ENCODE peak calls at places on chromosomes 6 and 20, in seven cellular contexts. Z is Panc1, N is brain microvascular endothelial cell, X is thoracic aorta, B is bronchial epithelial cell, A is tibial artery, F is heart left ventricle. D is an unnamed sample.

GRCh38 chr6:6883011-6883410 is 224.8 kb upstream of the RREB1 start:
- DNase-seq in Z (no peak), N (no peak), X (no peak), B (peak; percentile 73), A (no peak), F (no peak), D (peak; percentile 83)

GRCh38 chr6:75326557-75327258 is 42.1 kb upstream of the TMEM30A start:
- DNase-seq in Z (no peak), N (no peak), X (no peak), B (peak; percentile 84), A (no peak), F (no peak), D (peak; percentile 77)

GRCh38 chr20:32327087-32327681 is 30.9 kb upstream of the ASXL1 start:
- DNase-seq in Z (no peak), N (peak; percentile 79), X (no peak), B (no peak), A (no peak), F (no peak), D (no peak)

GRCh38 chr20:32354592-32355416 is 3.3 kb upstream of the ASXL1 start:
- DNase-seq in Z (peak; percentile 89), N (peak; percentile 74), X (no peak), B (peak; percentile 65), A (no peak), F (no peak), D (peak; percentile 78)

GRCh38 chr6:110710115-110710514 is 105.2 kb downstream of the CDK19 start:
- DNase-seq in Z (no peak), N (no peak), X (no peak), B (no peak), A (no peak), F (no peak), D (no peak)

GRCh38 chr6:106886922-106887797 is 87.4 kb downstream of the CD24 start:
- DNase-seq in Z (no peak), N (no peak), X (no peak), B (peak; percentile 59), A (no peak), F (no peak), D (peak; percentile 39)

GRCh38 chr6:158026054-158026900 is 44.6 kb downstream of the SYNJ2 start:
- DNase-seq in Z (no peak), N (peak; percentile 96), X (peak; percentile 89), B (peak; percentile 90), A (peak; percentile 95), F (peak; percentile 91), D (peak; percentile 92)

GRCh38 chr6:28710466-28711191 is 184.9 kb downstream of the GPX5 start:
- DNase-seq in Z (peak; percentile 91), N (peak; percentile 88), X (no peak), B (peak; percentile 39), A (no peak), F (no peak), D (peak; percentile 79)

GRCh38 chr20:16555754-16556153 is 17.5 kb downstream of the KIF16B start:
- DNase-seq in Z (no peak), N (no peak), X (no peak), B (peak; percentile 69), A (no peak), F (no peak), D (peak; percentile 16)

GRCh38 chr6:138526822-138527235 is 27.5 kb upstream of the NHSL1 start:
- DNase-seq in Z (no peak), N (no peak), X (no peak), B (no peak), A (no peak), F (no peak), D (no peak)

GRCh38 chr6:36809156-36809555 is 30.1 kb downstream of the CPNE5 start:
- DNase-seq in Z (no peak), N (no peak), X (no peak), B (no peak), A (no peak), F (no peak), D (no peak)

GRCh38 chr6:113169484-113169883 is 687.7 kb upstream of the MARCKS start:
- DNase-seq in Z (no peak), N (peak; percentile 20), X (no peak), B (peak; percentile 19), A (no peak), F (no peak), D (no peak)

GRCh38 chr6:90393232-90393884 is 96.7 kb upstream of the BACH2 start:
- DNase-seq in Z (no peak), N (peak; percentile 60), X (no peak), B (peak; percentile 64), A (no peak), F (peak; percentile 51), D (peak; percentile 64)

GRCh38 chr6:26502169-26502568 is 2.1 kb downstream of the BTN1A1 start:
- DNase-seq in Z (no peak), N (no peak), X (no peak), B (no peak), A (no peak), F (no peak), D (no peak)

GRCh38 chr6:133895573-133896343 is 6.8 kb downstream of the TCF21 start:
- DNase-seq in Z (no peak), N (no peak), X (no peak), B (no peak), A (peak; percentile 69), F (peak; percentile 39), D (no peak)

GRCh38 chr20:5488823-5489222 is 172.1 kb upstream of the PROKR2 start:
- DNase-seq in Z (no peak), N (no peak), X (no peak), B (no peak), A (no peak), F (no peak), D (no peak)

GRCh38 chr20:64232794-64233193 is 22.8 kb upstream of the PCMTD2 start:
- DNase-seq in Z (no peak), N (no peak), X (no peak), B (no peak), A (no peak), F (no peak), D (no peak)

GRCh38 chr20:25867776-25868649 is 171.4 kb upstream of the ZNF337 start:
- DNase-seq in Z (no peak), N (peak; percentile 77), X (no peak), B (peak; percentile 52), A (peak; percentile 85), F (peak; percentile 77), D (peak; percentile 50)

GRCh38 chr6:29974901-29975560 is 32.7 kb downstream of the HLA-A start:
- DNase-seq in Z (no peak), N (no peak), X (no peak), B (no peak), A (no peak), F (peak; percentile 44), D (no peak)

GRCh38 chr6:96466149-96466863 is 55.3 kb upstream of the UFL1 start:
- DNase-seq in Z (no peak), N (no peak), X (no peak), B (peak; percentile 24), A (no peak), F (no peak), D (peak; percentile 7)
- H3K4me3 ChIP-seq in Z (no peak overlapping the region), N (no peak overlapping the region), X (no peak overlapping the region), B (no peak overlapping the region), A (no peak overlapping the region), F (no peak overlapping the region), D (no peak overlapping the region)

GRCh38 chr6:25250878-25251277 is 28.3 kb upstream of the CARMIL1 start:
- DNase-seq in Z (no peak), N (peak; percentile 33), X (no peak), B (peak; percentile 90), A (no peak), F (no peak), D (peak; percentile 93)

GRCh38 chr6:25254671-25255070 is 24.5 kb upstream of the CARMIL1 start:
- DNase-seq in Z (no peak), N (no peak), X (no peak), B (no peak), A (no peak), F (no peak), D (no peak)

GRCh38 chr6:25253371-25253770 is 25.8 kb upstream of the CARMIL1 start:
- DNase-seq in Z (no peak), N (no peak), X (no peak), B (peak; percentile 47), A (no peak), F (no peak), D (peak; percentile 75)

GRCh38 chr6:25249133-25249532 is 30.0 kb upstream of the CARMIL1 start:
- DNase-seq in Z (no peak), N (no peak), X (no peak), B (no peak), A (no peak), F (no peak), D (no peak)

GRCh38 chr6:25251426-25251825 is 27.7 kb upstream of the CARMIL1 start:
- DNase-seq in Z (no peak), N (no peak), X (no peak), B (no peak), A (no peak), F (no peak), D (no peak)
- H3K4me3 ChIP-seq in Z (no peak overlapping the region), N (no peak overlapping the region), X (no peak overlapping the region), B (no peak overlapping the region), A (no peak overlapping the region), F (no peak overlapping the region), D (no peak overlapping the region)

GRCh38 chr6:159106627-159107241 is 61.9 kb upstream of the TAGAP start:
- DNase-seq in Z (peak; percentile 12), N (peak; percentile 41), X (no peak), B (peak; percentile 64), A (peak; percentile 67), F (peak; percentile 68), D (peak; percentile 70)
- H3K4me3 ChIP-seq in Z (peak overlapping the region; percentile 28), N (no peak overlapping the region), X (peak overlapping the region; percentile 18), B (no peak overlapping the region), A (no peak overlapping the region), F (no peak overlapping the region), D (no peak overlapping the region)

GRCh38 chr20:24468401-24469115 is 871 bp upstream of the SYNDIG1 start:
- DNase-seq in Z (no peak), N (no peak), X (no peak), B (no peak), A (no peak), F (no peak), D (no peak)
- H3K4me3 ChIP-seq in Z (peak overlapping the region; percentile 8), N (peak overlapping the region; percentile 52), X (peak overlapping the region; percentile 74), B (no peak overlapping the region), A (peak overlapping the region; percentile 62), F (peak overlapping the region; percentile 53), D (no peak overlapping the region)

GRCh38 chr6:32894085-32895005 is 40.4 kb downstream of the PSMB9 start:
- DNase-seq in Z (peak; percentile 88), N (peak; percentile 88), X (peak; percentile 58), B (peak; percentile 85), A (peak; percentile 95), F (peak; percentile 95), D (peak; percentile 92)

GRCh38 chr6:32895006-32895345 is 41.0 kb downstream of the PSMB9 start:
- DNase-seq in Z (no peak), N (no peak), X (no peak), B (no peak), A (no peak), F (no peak), D (peak; percentile 8)
- H3K4me3 ChIP-seq in Z (peak overlapping the region; percentile 90), N (peak overlapping the region; percentile 79), X (peak overlapping the region; percentile 78), B (peak overlapping the region; percentile 86), A (peak overlapping the region; percentile 68), F (peak overlapping the region; percentile 72), D (peak overlapping the region; percentile 92)